ENCODE peak calls at places on chromosomes 4 and X, in four cellular contexts. C is Peyer's patch, R is AG04449, L is colonic mucosa. F is an unnamed sample.

GRCh38 chrX:110915120-110915519 is 119.5 kb upstream of the CHRDL1 start:
- DNase-seq in L (no peak), C (no peak), R (peak), F (peak)

GRCh38 chr4:4461850-4462249 is 74.9 kb downstream of the NSG1 start:
- DNase-seq in R (no peak), L (no peak), C (peak), F (no peak)

GRCh38 chrX:85084770-85085393 is 81.2 kb downstream of the APOOL start:
- DNase-seq in C (peak), L (peak), R (no peak), F (no peak)

GRCh38 chrX:30971761-30972603 is 82.9 kb upstream of the TAB3 start:
- DNase-seq in L (peak), R (no peak), C (peak), F (peak)

GRCh38 chr4:1290165-1290977 is 680 bp downstream of the MAEA start:
- DNase-seq in R (no peak), C (no peak), L (peak), F (no peak)

GRCh38 chrX:124488412-124489161 is 142.2 kb downstream of the SH2D1A start:
- DNase-seq in C (no peak), L (no peak), R (no peak), F (no peak)

GRCh38 chrX:25344191-25344936 is 328.6 kb upstream of the ARX start:
- DNase-seq in R (no peak), C (no peak), L (no peak), F (no peak)

GRCh38 chr4:120630432-120630831 is 292.1 kb downstream of the PRDM5 start:
- DNase-seq in R (no peak), L (no peak), C (no peak), F (no peak)

GRCh38 chr4:48268956-48269860 is at the start of gene TEC:
- DNase-seq in C (peak), L (peak), R (no peak), F (no peak)

GRCh38 chr4:1991087-1991486 is 17.7 kb downstream of the NELFA start:
- DNase-seq in C (no peak), R (no peak), L (no peak), F (no peak)

GRCh38 chr4:18815779-18816173 is 794.2 kb upstream of the LCORL start:
- DNase-seq in C (no peak), R (no peak), L (no peak), F (no peak)

GRCh38 chrX:63657821-63658220 is 127.2 kb downstream of the ARHGEF9 start:
- DNase-seq in C (peak), L (no peak), R (peak), F (peak)

GRCh38 chr4:173264960-173265281 is 69.2 kb downstream of the HMGB2 start:
- DNase-seq in L (no peak), R (no peak), C (no peak), F (no peak)

GRCh38 chr4:176635372-176636261 is 157.1 kb downstream of the VEGFC start:
- DNase-seq in R (no peak), L (no peak), C (no peak), F (no peak)

GRCh38 chr4:153296424-153296823 is 48.1 kb upstream of the MND1 start:
- DNase-seq in R (peak), C (no peak), L (peak), F (no peak)

GRCh38 chr4:168304744-168305459 is 13.7 kb downstream of the DDX60 start:
- DNase-seq in C (no peak), R (peak), L (no peak), F (peak)

GRCh38 chrX:131816551-131817136 is 206.5 kb upstream of the STK26 start:
- DNase-seq in C (peak), L (peak), R (no peak), F (no peak)

GRCh38 chrX:116267511-116268040 is 97.0 kb downstream of the AGTR2 start:
- DNase-seq in L (no peak), C (no peak), R (no peak), F (no peak)

GRCh38 chr4:35538807-35539206 is 705.5 kb downstream of the ARAP2 start:
- DNase-seq in C (no peak), L (no peak), R (no peak), F (no peak)

GRCh38 chr4:77193511-77194236 is 36.7 kb downstream of the CCNG2 start:
- DNase-seq in C (peak), L (peak), R (no peak), F (no peak)

GRCh38 chr4:127236875-127237274 is 395.9 kb upstream of the INTU start:
- DNase-seq in L (no peak), R (no peak), C (no peak), F (peak)

GRCh38 chr4:92189146-92189545 is 114.6 kb upstream of the GRID2 start:
- DNase-seq in C (no peak), R (no peak), L (no peak), F (no peak)

GRCh38 chr4:89136525-89136924 is 25.2 kb downstream of the TIGD2 start:
- DNase-seq in C (no peak), R (no peak), L (no peak), F (no peak)

GRCh38 chrX:12975999-12976558 is 1.2 kb downstream of the TMSB4X start:
- DNase-seq in L (peak), C (peak), R (no peak), F (no peak)

GRCh38 chr4:161920304-161921052 is 243.3 kb downstream of the FSTL5 start:
- DNase-seq in R (no peak), C (no peak), L (no peak), F (no peak)

GRCh38 chr4:26753642-26754041 is 107.0 kb upstream of the STIM2 start:
- DNase-seq in C (no peak), R (no peak), L (no peak), F (no peak)

GRCh38 chr4:64911846-64912245 is 502.6 kb upstream of the TECRL start:
- DNase-seq in C (no peak), L (no peak), R (no peak), F (no peak)

GRCh38 chrX:40176256-40176978 is 78.7 kb upstream of the BCOR start:
- DNase-seq in C (peak), R (no peak), L (peak), F (no peak)

GRCh38 chrX:121733514-121733913 is 686.1 kb downstream of the GLUD2 start:
- DNase-seq in R (no peak), L (no peak), C (no peak), F (no peak)

GRCh38 chrX:71659959-71660358 is 7.4 kb upstream of the LOC101059915 start:
- DNase-seq in R (no peak), C (no peak), L (peak), F (no peak)

GRCh38 chr4:184463856-184464255 is 10.5 kb downstream of the IRF2 start:
- DNase-seq in C (no peak), L (no peak), R (no peak), F (no peak)

GRCh38 chrX:21740329-21741274 is 17.3 kb downstream of the SMPX start:
- DNase-seq in L (peak), C (no peak), R (no peak), F (no peak)

GRCh38 chr4:80926891-80927290 is 103.6 kb upstream of the BMP3 start:
- DNase-seq in C (no peak), R (no peak), L (no peak), F (no peak)

DNA sequence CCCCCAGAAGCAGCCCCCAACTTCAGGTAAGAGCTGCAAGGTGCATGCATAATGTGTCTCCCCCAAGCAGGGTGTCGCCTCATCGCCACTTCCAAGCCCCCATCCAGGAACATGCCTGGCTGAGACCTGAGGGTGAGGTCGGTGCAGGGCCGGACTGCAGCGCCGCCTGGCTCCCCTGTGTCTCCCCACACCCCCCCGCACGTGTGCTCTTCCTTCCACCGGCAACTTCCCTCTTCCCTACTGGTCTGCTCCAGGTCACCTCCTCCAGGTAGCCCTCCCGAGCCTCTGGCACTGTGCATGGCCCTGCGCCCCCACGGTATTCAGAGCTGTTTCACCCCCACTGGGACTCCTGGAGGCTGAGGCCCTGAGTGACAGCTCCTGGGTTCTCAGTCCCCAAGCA is 2.2 kb upstream of the BGN start:
- DNase-seq in R (no peak), C (no peak), L (no peak), F (no peak)
- TF ChIP-seq CTCF in R (no peak), C (no peak), L (no peak), F (no peak)

DNA sequence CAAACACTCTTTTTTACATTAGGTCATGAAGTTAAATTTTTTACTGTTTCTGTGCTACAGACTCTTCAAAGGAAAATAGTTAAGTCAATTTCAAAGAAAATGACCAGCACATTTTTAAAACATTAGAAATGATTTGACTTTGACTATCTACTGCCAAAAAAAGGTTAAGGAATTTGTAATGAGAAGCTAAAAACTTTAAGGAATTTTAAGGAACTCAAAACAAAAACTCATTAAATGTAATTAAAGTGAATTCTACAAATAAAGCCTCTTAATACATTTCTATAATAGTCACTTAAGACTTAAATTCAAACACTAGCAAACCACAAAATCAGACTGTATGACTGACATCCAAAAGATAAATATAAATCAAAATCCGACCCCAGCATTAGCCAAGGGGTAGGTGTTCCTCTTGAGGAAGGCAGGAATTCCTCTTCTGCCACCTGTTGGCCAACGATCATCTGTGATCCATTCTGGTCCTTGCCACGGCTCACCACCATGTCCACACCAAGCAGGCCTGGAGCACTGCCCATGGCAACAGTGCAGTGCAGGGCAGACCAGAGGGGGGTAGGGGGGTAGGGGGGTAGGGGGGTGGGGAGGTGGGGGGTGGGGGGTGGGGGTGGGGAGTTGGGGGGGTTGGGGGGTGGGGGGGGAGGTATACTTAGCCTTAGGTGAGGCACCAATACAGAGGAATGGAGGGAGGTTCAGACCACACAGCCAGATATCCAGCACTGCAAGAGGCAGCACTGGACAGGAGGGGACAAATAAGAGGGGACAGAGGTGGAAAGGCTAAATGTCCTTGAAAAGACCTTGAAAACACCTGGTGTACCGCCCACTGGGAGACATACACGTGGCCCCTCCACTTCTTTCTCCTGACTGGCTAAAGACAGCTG is 287.4 kb downstream of the CHIC1 start:
- DNase-seq in R (no peak), L (peak), C (peak), F (no peak)
- H3K4me3 ChIP-seq in R (no peak), L (peak), C (no peak), F (no peak)

GRCh38 chr4:71130827-71131603 is 137.6 kb downstream of the DCK start:
- DNase-seq in L (no peak), R (peak), C (no peak), F (peak)
- TF ChIP-seq CTCF in L (no peak), R (peak), C (no peak), F (no peak)

GRCh38 chrX:43581888-43582539 is 74.1 kb upstream of the MAOA start:
- DNase-seq in C (no peak), L (no peak), R (no peak), F (no peak)
- H3K4me3 ChIP-seq in C (no peak), L (no peak), R (no peak), F (no peak)

DNA sequence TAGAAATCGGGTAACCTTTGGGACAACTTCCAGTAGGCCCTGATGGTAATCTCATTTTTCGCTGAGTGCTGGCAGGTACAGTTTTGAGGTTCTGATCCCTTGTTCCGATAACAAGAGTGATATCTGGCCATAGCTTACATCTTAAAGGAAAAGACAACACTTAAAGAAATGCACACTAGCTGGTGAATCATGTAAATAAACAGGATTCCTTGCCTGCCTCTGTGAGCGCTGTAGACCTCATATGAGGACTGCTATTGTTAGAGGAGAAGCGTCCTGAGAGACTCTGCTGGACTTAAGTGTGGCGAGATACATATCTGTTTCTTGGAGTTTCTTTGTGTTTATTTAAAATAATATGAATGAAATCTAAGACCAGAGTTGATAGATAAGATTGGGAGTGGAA is 149.3 kb upstream of the SLC4A4 start:
- DNase-seq in C (no peak), R (no peak), L (peak), F (no peak)
- TF ChIP-seq CTCF in C (peak), R (peak), L (no peak), F (no peak)

GRCh38 chrX:70172226-70172625 is 5.1 kb upstream of the DGAT2L6 start:
- DNase-seq in C (no peak), R (no peak), L (no peak), F (no peak)

GRCh38 chrX:70166601-70167590 is 10.4 kb upstream of the DGAT2L6 start:
- DNase-seq in L (no peak), R (peak), C (no peak), F (peak)

GRCh38 chrX:70171636-70172035 is 5.6 kb upstream of the DGAT2L6 start:
- DNase-seq in R (no peak), L (no peak), C (no peak), F (no peak)

GRCh38 chrX:70168238-70169188 is 8.8 kb upstream of the DGAT2L6 start:
- DNase-seq in C (no peak), L (no peak), R (peak), F (peak)

DNA sequence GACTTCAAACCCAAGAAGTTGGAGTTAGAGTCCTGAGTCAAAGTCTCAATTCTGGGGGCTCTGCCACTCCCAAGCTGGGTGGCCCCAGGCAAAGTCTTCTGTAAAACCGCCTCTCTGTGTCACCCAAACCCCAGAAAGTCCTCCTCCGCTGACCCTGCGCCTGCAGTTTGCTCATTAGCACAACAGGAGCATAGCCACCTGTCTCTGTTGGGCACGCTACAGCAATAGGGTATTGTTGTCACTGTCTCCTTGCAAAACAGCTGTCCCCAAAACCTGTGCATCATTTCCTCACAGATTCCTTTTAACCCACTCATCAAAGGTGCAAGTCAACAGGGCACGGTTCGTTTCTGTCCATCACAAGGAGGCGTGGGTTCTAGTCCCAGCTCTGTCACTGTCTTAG is 8.0 kb upstream of the DGAT2L6 start:
- DNase-seq in L (no peak), C (no peak), R (no peak), F (no peak)
- H3K4me3 ChIP-seq in L (no peak), C (no peak), R (no peak), F (no peak)

DNA sequence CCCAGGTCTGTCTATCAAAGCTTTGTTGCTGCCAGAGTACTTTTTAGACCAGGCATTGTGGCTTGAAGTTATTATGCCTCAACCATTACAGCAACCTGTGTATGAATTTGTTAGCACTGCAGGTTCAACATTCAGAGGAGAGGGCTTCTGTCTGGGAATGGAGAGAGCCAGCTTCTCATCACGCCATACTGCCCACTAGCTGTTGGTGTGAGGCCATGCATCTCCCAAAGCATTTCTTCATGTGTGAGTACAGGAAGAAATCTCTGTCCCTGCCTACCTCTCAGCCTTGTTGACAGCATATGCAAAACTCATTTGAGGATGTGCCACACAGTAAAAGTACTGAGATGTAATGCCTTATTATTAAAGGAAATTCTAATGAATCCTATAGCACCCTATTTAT is 76.9 kb upstream of the PPARGC1A start:
- DNase-seq in C (no peak), R (no peak), L (no peak), F (no peak)
- TF ChIP-seq CTCF in C (peak), R (peak), L (peak), F (peak)

GRCh38 chr4:24796632-24797031 is 1.3 kb downstream of the SOD3 start:
- DNase-seq in L (no peak), R (no peak), C (no peak), F (no peak)
- H3K4me3 ChIP-seq in L (no peak), R (no peak), C (no peak), F (no peak)

DNA sequence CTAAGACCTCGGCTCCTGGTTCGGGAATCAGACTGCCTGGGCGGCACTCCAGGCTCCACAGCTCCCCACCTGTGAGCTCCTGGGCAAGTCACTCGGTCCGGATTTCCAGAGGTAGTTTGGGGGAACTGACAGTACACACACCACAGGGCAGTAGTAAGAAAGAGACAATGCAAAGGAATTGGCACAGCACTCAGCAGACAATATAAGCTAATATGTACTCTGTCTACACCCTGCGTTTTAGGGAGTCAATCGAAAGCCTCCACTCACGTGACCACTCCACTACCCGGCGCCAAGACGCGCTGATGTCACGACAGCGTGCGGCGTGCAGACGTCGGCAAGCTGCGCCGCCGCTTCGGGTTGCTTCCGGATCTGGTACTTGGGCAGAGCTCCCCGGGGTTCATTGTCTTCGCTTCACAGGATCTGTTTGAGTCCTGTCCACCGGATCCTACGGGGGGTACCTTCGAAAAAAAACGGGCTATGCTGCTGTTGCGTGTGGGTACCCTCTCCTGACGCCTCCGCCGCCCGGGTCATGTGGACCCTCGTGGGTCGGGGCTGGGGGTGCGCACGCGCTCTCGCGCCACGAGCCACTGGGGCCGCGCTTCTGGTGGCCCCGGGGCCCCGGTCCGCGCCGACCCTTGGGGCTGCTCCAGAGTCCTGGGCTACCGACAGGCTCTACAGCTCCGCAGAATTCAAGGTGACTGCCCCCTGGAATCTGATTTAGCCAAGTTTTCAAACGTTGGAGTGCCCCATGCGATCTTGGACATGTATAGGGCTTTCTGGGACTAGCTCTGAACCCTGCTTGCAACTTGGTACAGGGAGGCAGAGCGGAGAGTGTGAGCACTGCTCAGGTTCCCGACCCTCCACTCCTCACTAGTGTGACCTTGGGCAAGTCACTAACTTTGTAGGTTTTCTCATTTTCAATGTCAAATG is at the start of gene GUF1:
- DNase-seq in C (peak), L (peak), R (peak), F (peak)
- TF ChIP-seq CTCF in C (no peak), L (no peak), R (no peak), F (no peak)

F was measured in HFF-Myc.